ENCODE peak calls at places on chromosomes 16 and 17, in eight cellular contexts. F is bronchial epithelial cell; D is stimulated activated CD4-positive, alpha-beta T cell treated with anti-CD3 and anti-CD28 coated beads, Interleukin-12 subunit alpha, Interleukin-12 subunit beta, amount 100 ng/mL, for 4 hours; W is neural crest cell; K is GM13976; I is GM19239; C is ACHN; Q is Right ventricle myocardium inferior. R is an unnamed sample.
A peak's percentile ranks its signal among the peaks of the same experiment; 100 is the strongest.

GRCh38 chr17:9291912-9292562 is 270.7 kb downstream of the NTN1 start:
- DNase-seq in F (peak; percentile 22), D (peak; percentile 47), W (peak; percentile 33), K (peak; percentile 70), I (peak; percentile 52), C (peak; percentile 30), Q (peak; percentile 70), R (peak; percentile 39)

GRCh38 chr16:1776672-1776955 is 3.7 kb upstream of the MRPS34 start:
- DNase-seq in F (no peak), D (no peak), W (no peak), K (no peak), I (no peak), C (no peak), Q (peak; percentile 49), R (no peak)

GRCh38 chr17:14755002-14755401 is 454.1 kb downstream of the HS3ST3B1 start:
- DNase-seq in F (no peak), D (no peak), W (no peak), K (no peak), I (no peak), C (no peak), Q (no peak), R (no peak)

GRCh38 chr16:84816023-84816422 is 3.8 kb upstream of the CRISPLD2 start:
- DNase-seq in F (no peak), D (no peak), W (no peak), K (no peak), I (no peak), C (no peak), Q (no peak), R (no peak)

GRCh38 chr16:88747588-88748301 is 37.3 kb downstream of the PIEZO1 start:
- DNase-seq in F (peak; percentile 40), D (no peak), W (no peak), K (peak; percentile 71), I (peak; percentile 65), C (peak; percentile 37), Q (peak; percentile 72), R (peak; percentile 43)

GRCh38 chr17:79706931-79707382 is 23.8 kb upstream of the ENPP7 start:
- DNase-seq in F (no peak), D (no peak), W (no peak), K (no peak), I (no peak), C (no peak), Q (no peak), R (no peak)

GRCh38 chr17:145671-146541 is 8.5 kb downstream of the SCGB1C2 start:
- DNase-seq in F (no peak), D (no peak), W (no peak), K (no peak), I (no peak), C (no peak), Q (peak; percentile 57), R (no peak)

GRCh38 chr17:6233339-6233738 is 163.2 kb downstream of the WSCD1 start:
- DNase-seq in F (no peak), D (no peak), W (no peak), K (no peak), I (no peak), C (no peak), Q (no peak), R (no peak)

R was measured in GM18507.